ENCODE peak calls at places on chromosomes 13 and 19, in eight cellular contexts. One of them, this sample, is unnamed. For H3K79me2, the result is how much of the 10 kb centered on the place peaks cover.

GRCh38 chr13:99464441-99464949 is 36.8 kb upstream of the TM9SF2 start:
- DNase-seq in K562: no peak
- DNase-seq in GM23248: peak
- DNase-seq in endothelial cell of umbilical vein: no peak
- DNase-seq in neural progenitor cell: no peak
- DNase-seq in fibroblast of lung: peak
- DNase-seq in HCT116: no peak
- DNase-seq in mammary epithelial cell: no peak
- DNase-seq in this sample: no peak

GRCh38 chr13:94169783-94170513 is 309.5 kb downstream of the DCT start:
- DNase-seq in K562: no peak
- DNase-seq in GM23248: peak
- DNase-seq in endothelial cell of umbilical vein: no peak
- DNase-seq in neural progenitor cell: peak
- DNase-seq in fibroblast of lung: no peak
- DNase-seq in HCT116: no peak
- DNase-seq in mammary epithelial cell: no peak
- DNase-seq in this sample: no peak

GRCh38 chr13:75279834-75280369 is 202.1 kb downstream of the TBC1D4 start:
- DNase-seq in K562: no peak
- DNase-seq in GM23248: no peak
- DNase-seq in endothelial cell of umbilical vein: no peak
- DNase-seq in neural progenitor cell: no peak
- DNase-seq in fibroblast of lung: no peak
- DNase-seq in HCT116: no peak
- DNase-seq in mammary epithelial cell: no peak
- DNase-seq in this sample: no peak

GRCh38 chr19:7197169-7197759 is 97.0 kb downstream of the INSR start:
- DNase-seq in K562: peak
- DNase-seq in GM23248: peak
- DNase-seq in endothelial cell of umbilical vein: peak
- DNase-seq in neural progenitor cell: peak
- DNase-seq in fibroblast of lung: peak
- DNase-seq in HCT116: peak
- DNase-seq in mammary epithelial cell: peak
- DNase-seq in this sample: peak

GRCh38 chr19:13843104-13843921 is 33.6 kb upstream of the NANOS3 start:
- DNase-seq in K562: no peak
- DNase-seq in GM23248: peak
- DNase-seq in endothelial cell of umbilical vein: peak
- DNase-seq in neural progenitor cell: peak
- DNase-seq in fibroblast of lung: no peak
- DNase-seq in HCT116: no peak
- DNase-seq in mammary epithelial cell: peak
- DNase-seq in this sample: peak

GRCh38 chr19:49057636-49058234 is at the start of gene CGB7:
- DNase-seq in K562: peak
- DNase-seq in GM23248: peak
- DNase-seq in endothelial cell of umbilical vein: peak
- DNase-seq in neural progenitor cell: peak
- DNase-seq in fibroblast of lung: peak
- DNase-seq in HCT116: no peak
- DNase-seq in mammary epithelial cell: peak
- DNase-seq in this sample: peak

GRCh38 chr13:43786766-43787517 is at the start of gene ENOX1:
- DNase-seq in K562: no peak
- DNase-seq in GM23248: peak
- DNase-seq in endothelial cell of umbilical vein: peak
- DNase-seq in neural progenitor cell: peak
- DNase-seq in fibroblast of lung: peak
- DNase-seq in HCT116: peak
- DNase-seq in mammary epithelial cell: peak
- DNase-seq in this sample: peak

GRCh38 chr19:43362745-43363144 is 9.3 kb downstream of the CD177 start:
- DNase-seq in K562: no peak
- DNase-seq in GM23248: no peak
- DNase-seq in endothelial cell of umbilical vein: no peak
- DNase-seq in neural progenitor cell: no peak
- DNase-seq in fibroblast of lung: no peak
- DNase-seq in HCT116: no peak
- DNase-seq in mammary epithelial cell: no peak
- DNase-seq in this sample: no peak

GRCh38 chr13:110346661-110347067 is 39.6 kb downstream of the COL4A2 start:
- DNase-seq in K562: no peak
- DNase-seq in GM23248: peak
- DNase-seq in endothelial cell of umbilical vein: no peak
- DNase-seq in neural progenitor cell: no peak
- DNase-seq in fibroblast of lung: no peak
- DNase-seq in HCT116: peak
- DNase-seq in mammary epithelial cell: peak
- DNase-seq in this sample: peak

GRCh38 chr19:34504809-34505291 is 23.3 kb downstream of the WTIP start:
- DNase-seq in K562: no peak
- DNase-seq in GM23248: no peak
- DNase-seq in endothelial cell of umbilical vein: no peak
- DNase-seq in neural progenitor cell: no peak
- DNase-seq in fibroblast of lung: no peak
- DNase-seq in HCT116: no peak
- DNase-seq in mammary epithelial cell: no peak
- DNase-seq in this sample: no peak

GRCh38 chr19:4029247-4029614 is 21.7 kb downstream of the PIAS4 start:
- DNase-seq in K562: no peak
- DNase-seq in GM23248: no peak
- DNase-seq in endothelial cell of umbilical vein: no peak
- DNase-seq in neural progenitor cell: no peak
- DNase-seq in fibroblast of lung: no peak
- DNase-seq in HCT116: no peak
- DNase-seq in mammary epithelial cell: no peak
- DNase-seq in this sample: no peak

GRCh38 chr13:21549633-21550032 is 54.3 kb downstream of the MICU2 start:
- DNase-seq in K562: no peak
- DNase-seq in GM23248: no peak
- DNase-seq in endothelial cell of umbilical vein: no peak
- DNase-seq in neural progenitor cell: no peak
- DNase-seq in fibroblast of lung: no peak
- DNase-seq in HCT116: no peak
- DNase-seq in mammary epithelial cell: no peak
- DNase-seq in this sample: no peak

GRCh38 chr19:1947651-1948209 is 6.8 kb downstream of the CSNK1G2 start:
- DNase-seq in K562: no peak
- DNase-seq in GM23248: no peak
- DNase-seq in endothelial cell of umbilical vein: no peak
- DNase-seq in neural progenitor cell: no peak
- DNase-seq in fibroblast of lung: no peak
- DNase-seq in HCT116: no peak
- DNase-seq in mammary epithelial cell: no peak
- DNase-seq in this sample: no peak

GRCh38 chr13:34208326-34208725 is 390.4 kb downstream of the RFC3 start:
- DNase-seq in K562: no peak
- DNase-seq in GM23248: peak
- DNase-seq in endothelial cell of umbilical vein: no peak
- DNase-seq in neural progenitor cell: no peak
- DNase-seq in fibroblast of lung: no peak
- DNase-seq in HCT116: no peak
- DNase-seq in mammary epithelial cell: no peak
- DNase-seq in this sample: no peak

GRCh38 chr19:46605356-46605821 is 4.3 kb downstream of the CALM3 start:
- DNase-seq in K562: peak
- DNase-seq in GM23248: no peak
- DNase-seq in endothelial cell of umbilical vein: no peak
- DNase-seq in neural progenitor cell: no peak
- DNase-seq in fibroblast of lung: no peak
- DNase-seq in HCT116: no peak
- DNase-seq in mammary epithelial cell: no peak
- DNase-seq in this sample: no peak

GRCh38 chr19:53864308-53864836 is 3.3 kb upstream of the MYADM start:
- DNase-seq in K562: peak
- DNase-seq in GM23248: no peak
- DNase-seq in endothelial cell of umbilical vein: no peak
- DNase-seq in neural progenitor cell: no peak
- DNase-seq in fibroblast of lung: no peak
- DNase-seq in HCT116: no peak
- DNase-seq in mammary epithelial cell: no peak
- DNase-seq in this sample: peak

GRCh38 chr19:33686687-33687541 is 65.2 kb downstream of the CHST8 start:
- DNase-seq in K562: no peak
- DNase-seq in GM23248: no peak
- DNase-seq in endothelial cell of umbilical vein: no peak
- DNase-seq in neural progenitor cell: no peak
- DNase-seq in fibroblast of lung: no peak
- DNase-seq in HCT116: no peak
- DNase-seq in mammary epithelial cell: no peak
- DNase-seq in this sample: no peak

GRCh38 chr19:51103811-51104470 is 4.3 kb downstream of the CTU1 start:
- DNase-seq in K562: no peak
- DNase-seq in GM23248: no peak
- DNase-seq in endothelial cell of umbilical vein: no peak
- DNase-seq in neural progenitor cell: no peak
- DNase-seq in fibroblast of lung: no peak
- DNase-seq in HCT116: no peak
- DNase-seq in mammary epithelial cell: no peak
- DNase-seq in this sample: no peak

GRCh38 chr19:42277821-42278809 is 9.1 kb downstream of the CIC start:
- DNase-seq in K562: no peak
- DNase-seq in GM23248: peak
- DNase-seq in endothelial cell of umbilical vein: peak
- DNase-seq in neural progenitor cell: no peak
- DNase-seq in fibroblast of lung: no peak
- DNase-seq in HCT116: no peak
- DNase-seq in mammary epithelial cell: peak
- DNase-seq in this sample: no peak

GRCh38 chr13:75803982-75804381 is 167.9 kb downstream of the LMO7 start:
- DNase-seq in K562: no peak
- DNase-seq in GM23248: no peak
- DNase-seq in endothelial cell of umbilical vein: no peak
- DNase-seq in neural progenitor cell: no peak
- DNase-seq in fibroblast of lung: no peak
- DNase-seq in HCT116: no peak
- DNase-seq in mammary epithelial cell: no peak
- DNase-seq in this sample: no peak

GRCh38 chr13:28338742-28339141 is 156.2 kb downstream of the FLT1 start:
- DNase-seq in K562: no peak
- DNase-seq in GM23248: no peak
- DNase-seq in endothelial cell of umbilical vein: no peak
- DNase-seq in neural progenitor cell: no peak
- DNase-seq in fibroblast of lung: no peak
- DNase-seq in HCT116: no peak
- DNase-seq in mammary epithelial cell: no peak
- DNase-seq in this sample: no peak

GRCh38 chr19:57664269-57665127 is 4.2 kb upstream of the ZSCAN4 start:
- DNase-seq in K562: peak
- DNase-seq in GM23248: peak
- DNase-seq in endothelial cell of umbilical vein: peak
- DNase-seq in neural progenitor cell: peak
- DNase-seq in fibroblast of lung: peak
- DNase-seq in HCT116: no peak
- DNase-seq in mammary epithelial cell: peak
- DNase-seq in this sample: peak

GRCh38 chr19:52734340-52734892 is 428 bp downstream of the ZNF611 start:
- DNase-seq in K562: peak
- DNase-seq in GM23248: peak
- DNase-seq in endothelial cell of umbilical vein: no peak
- DNase-seq in neural progenitor cell: peak
- DNase-seq in fibroblast of lung: no peak
- DNase-seq in HCT116: no peak
- DNase-seq in mammary epithelial cell: peak
- DNase-seq in this sample: no peak

GRCh38 chr19:51521796-51522195 is 9.7 kb downstream of the SIGLEC6 start:
- DNase-seq in K562: no peak
- DNase-seq in GM23248: no peak
- DNase-seq in endothelial cell of umbilical vein: no peak
- DNase-seq in neural progenitor cell: no peak
- DNase-seq in fibroblast of lung: no peak
- DNase-seq in HCT116: no peak
- DNase-seq in mammary epithelial cell: no peak
- DNase-seq in this sample: no peak

DNA sequence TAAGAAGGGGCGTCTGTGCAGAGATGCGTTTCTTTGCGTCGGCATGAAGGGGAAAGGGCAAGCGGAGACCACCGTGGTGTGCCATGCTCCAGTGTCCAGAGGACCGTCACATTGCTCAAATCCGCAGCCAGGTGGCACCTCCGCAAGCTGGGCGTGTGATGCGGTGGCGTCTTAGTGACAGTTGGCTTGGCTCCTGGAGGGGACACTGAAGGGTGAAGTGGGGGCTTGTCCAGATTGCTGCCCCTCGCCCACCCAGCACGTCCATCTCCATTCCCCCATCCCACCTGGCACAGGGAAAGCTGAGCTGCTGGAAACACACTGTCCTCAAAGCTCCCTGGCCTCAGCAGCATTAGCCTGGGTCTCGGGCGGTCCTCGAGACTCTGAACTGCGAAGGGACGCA is 135.3 kb downstream of the SOX1 start:
- DNase-seq in K562: no peak
- DNase-seq in GM23248: no peak
- DNase-seq in endothelial cell of umbilical vein: no peak
- DNase-seq in neural progenitor cell: no peak
- DNase-seq in fibroblast of lung: no peak
- DNase-seq in HCT116: no peak
- DNase-seq in mammary epithelial cell: no peak
- DNase-seq in this sample: no peak
- H3K9ac ChIP-seq in K562: no peak
- H3K9ac ChIP-seq in GM23248: no peak
- H3K9ac ChIP-seq in endothelial cell of umbilical vein: no peak
- H3K9ac ChIP-seq in neural progenitor cell: no peak
- H3K9ac ChIP-seq in fibroblast of lung: no peak
- H3K9ac ChIP-seq in HCT116: no peak
- H3K9ac ChIP-seq in mammary epithelial cell: no peak
- H3K9ac ChIP-seq in this sample: no peak

GRCh38 chr13:96091932-96092253 is 2.0 kb downstream of the HS6ST3 start:
- DNase-seq in K562: no peak
- DNase-seq in GM23248: no peak
- DNase-seq in endothelial cell of umbilical vein: no peak
- DNase-seq in neural progenitor cell: no peak
- DNase-seq in fibroblast of lung: no peak
- DNase-seq in HCT116: no peak
- DNase-seq in mammary epithelial cell: no peak
- DNase-seq in this sample: no peak
- TF ChIP-seq EZH2 in K562: no peak
- TF ChIP-seq EZH2 in GM23248: no peak
- TF ChIP-seq EZH2 in endothelial cell of umbilical vein: no peak
- TF ChIP-seq EZH2 in neural progenitor cell: peak
- TF ChIP-seq EZH2 in fibroblast of lung: no peak
- TF ChIP-seq EZH2 in HCT116: no peak
- TF ChIP-seq EZH2 in mammary epithelial cell: peak
- TF ChIP-seq EZH2 in this sample: no peak

GRCh38 chr13:49806126-49806536 is 13.6 kb upstream of the KPNA3 start:
- DNase-seq in K562: no peak
- DNase-seq in GM23248: peak
- DNase-seq in endothelial cell of umbilical vein: no peak
- DNase-seq in neural progenitor cell: no peak
- DNase-seq in fibroblast of lung: no peak
- DNase-seq in HCT116: no peak
- DNase-seq in mammary epithelial cell: peak
- DNase-seq in this sample: peak
- H3K79me2 ChIP-seq in K562: under half
- H3K79me2 ChIP-seq in GM23248: under half
- H3K79me2 ChIP-seq in endothelial cell of umbilical vein: under half
- H3K79me2 ChIP-seq in neural progenitor cell: under half
- H3K79me2 ChIP-seq in fibroblast of lung: under half
- H3K79me2 ChIP-seq in HCT116: under half
- H3K79me2 ChIP-seq in mammary epithelial cell: under half
- H3K79me2 ChIP-seq in this sample: under half

GRCh38 chr13:23377603-23378002 is 55.9 kb downstream of the SACS start:
- DNase-seq in K562: no peak
- DNase-seq in GM23248: no peak
- DNase-seq in endothelial cell of umbilical vein: no peak
- DNase-seq in neural progenitor cell: no peak
- DNase-seq in fibroblast of lung: no peak
- DNase-seq in HCT116: no peak
- DNase-seq in mammary epithelial cell: no peak
- DNase-seq in this sample: no peak
- H3K9ac ChIP-seq in K562: no peak
- H3K9ac ChIP-seq in GM23248: peak
- H3K9ac ChIP-seq in endothelial cell of umbilical vein: peak
- H3K9ac ChIP-seq in neural progenitor cell: no peak
- H3K9ac ChIP-seq in fibroblast of lung: peak
- H3K9ac ChIP-seq in HCT116: no peak
- H3K9ac ChIP-seq in mammary epithelial cell: no peak
- H3K9ac ChIP-seq in this sample: peak

This sample was measured in PC-3.